ENCODE peak calls at places on chromosomes 5 and 9, in six cellular contexts. X is GM12878, G is HepG2, K is A549, S is K562, Y is upper lobe of left lung. T is an unnamed sample.

GRCh38 chr9:9970514-9970913 is 642.3 kb downstream of the PTPRD start:
- ATAC-seq in Y (no peak), K (no peak), X (no peak), S (no peak), G (no peak), T (no peak)

GRCh38 chr5:56881571-56881970 is 27.8 kb upstream of the SETD9 start:
- ATAC-seq in Y (no peak), G (no peak), K (no peak), X (no peak), S (no peak), T (no peak)

GRCh38 chr9:125507247-125507646 is 199.8 kb downstream of the MAPKAP1 start:
- ATAC-seq in S (no peak), G (no peak), X (no peak), Y (no peak), K (no peak), T (no peak)

GRCh38 chr5:179870403-179870903 is 11.8 kb upstream of the MRNIP start:
- ATAC-seq in Y (peak; percentile 33), G (peak; percentile 65), K (peak; percentile 66), X (peak; percentile 22), S (peak; percentile 93), T (peak; percentile 21)

GRCh38 chr5:113446358-113446927 is 11.7 kb upstream of the TSSK1B start:
- ATAC-seq in K (no peak), S (no peak), X (no peak), Y (no peak), G (no peak), T (no peak)

GRCh38 chr9:107489144-107489673 is 360 bp downstream of the KLF4 start:
- ATAC-seq in G (peak; percentile 51), X (peak; percentile 53), K (peak; percentile 34), S (peak; percentile 79), Y (no peak), T (no peak)

GRCh38 chr5:172687983-172688734 is 47.1 kb downstream of the NEURL1B start:
- ATAC-seq in S (no peak), Y (no peak), K (no peak), G (no peak), X (peak; percentile 69), T (peak; percentile 4)

GRCh38 chr9:29514336-29514735 is 1941.1 kb upstream of the C9orf72 start:
- ATAC-seq in G (peak; percentile 32), S (no peak), Y (no peak), X (no peak), K (peak; percentile 44), T (no peak)

GRCh38 chr5:66807743-66808142 is 211.6 kb downstream of the MAST4 start:
- ATAC-seq in K (peak; percentile 98), S (no peak), G (peak; percentile 31), X (no peak), Y (peak; percentile 68), T (no peak)

GRCh38 chr5:133287500-133287899 is 235.7 kb downstream of the HSPA4 start:
- ATAC-seq in S (peak; percentile 77), X (peak; percentile 83), K (peak; percentile 82), Y (peak; percentile 46), G (peak; percentile 82), T (no peak)

GRCh38 chr5:149545327-149545726 is 5.9 kb downstream of the CSNK1A1 start:
- ATAC-seq in X (no peak), K (no peak), Y (no peak), S (peak; percentile 6), G (peak; percentile 18), T (no peak)

GRCh38 chr5:149540098-149540497 is 11.1 kb downstream of the CSNK1A1 start:
- ATAC-seq in S (no peak), K (no peak), Y (no peak), G (no peak), X (peak; percentile 24), T (no peak)

GRCh38 chr5:149544199-149544472 is 7.1 kb downstream of the CSNK1A1 start:
- ATAC-seq in Y (peak; percentile 65), G (no peak), S (peak; percentile 33), K (no peak), X (peak; percentile 12), T (peak; percentile 20)

GRCh38 chr5:149543361-149544198 is 7.7 kb downstream of the CSNK1A1 start:
- ATAC-seq in G (no peak), S (peak; percentile 61), K (peak; percentile 22), X (no peak), Y (no peak), T (no peak)

DNA sequence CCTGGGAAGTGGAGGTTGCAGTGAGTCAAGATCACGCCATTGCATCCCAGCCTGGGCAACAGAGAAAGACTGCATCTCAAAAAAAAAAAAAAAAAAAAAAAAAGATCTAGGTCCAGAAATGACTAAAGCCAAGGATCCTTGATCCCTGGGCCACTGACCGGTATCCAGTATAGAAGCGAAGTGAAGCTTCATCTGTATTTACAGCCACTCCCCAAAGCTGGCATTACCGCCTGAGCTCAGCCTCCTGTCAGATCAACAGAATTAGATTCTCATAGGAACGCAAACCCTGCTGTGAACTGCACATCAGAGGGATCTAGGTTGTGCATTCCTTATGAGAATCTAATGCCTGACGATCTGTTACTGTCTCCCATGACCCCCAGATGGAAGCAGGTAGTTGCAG is 9.3 kb downstream of the CSNK1A1 start:
- ATAC-seq in G (no peak), K (no peak), S (no peak), X (no peak), Y (no peak), T (no peak)
- H3K4me1 ChIP-seq in G (peaks cover 59% of the 10 kb centered on the region), K (peaks cover 26% of the 10 kb centered on the region), S (peaks cover 20% of the 10 kb centered on the region), X (no peaks in the 10 kb centered on the region), Y (peaks cover 68% of the 10 kb centered on the region), T (peaks cover 26% of the 10 kb centered on the region)

DNA sequence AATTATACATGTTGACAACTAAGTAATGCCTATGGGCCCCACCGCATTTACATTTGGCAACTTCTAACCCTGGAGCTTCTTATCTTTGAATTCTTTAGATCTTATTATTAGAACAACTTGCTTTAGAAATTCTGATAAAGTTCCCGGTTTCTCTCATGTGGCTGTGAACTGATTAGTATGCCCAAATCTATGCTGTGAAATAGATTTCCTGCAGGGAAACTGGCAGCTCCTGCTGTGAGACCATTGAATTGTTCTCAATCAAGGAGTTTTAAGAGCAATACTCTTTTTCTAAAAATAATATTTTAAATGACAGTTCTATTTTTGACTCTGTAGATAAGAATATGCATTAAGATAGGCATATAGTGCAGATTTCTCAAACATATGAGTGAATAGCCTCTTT is 177.5 kb downstream of the GABRB2 start:
- ATAC-seq in S (no peak), K (no peak), Y (no peak), G (no peak), X (no peak), T (no peak)
- TF ChIP-seq EP300 in S (no peak), K (no peak), Y (no peak), G (no peak), X (no peak), T (no peak)

GRCh38 chr5:95142145-95142544 is 142.7 kb downstream of the MCTP1 start:
- ATAC-seq in S (no peak), Y (no peak), K (no peak), X (no peak), G (no peak), T (no peak)
- H3K4me3 ChIP-seq in S (no peak overlapping the region), Y (no peak overlapping the region), K (no peak overlapping the region), X (no peak overlapping the region), G (no peak overlapping the region), T (no peak overlapping the region)

DNA sequence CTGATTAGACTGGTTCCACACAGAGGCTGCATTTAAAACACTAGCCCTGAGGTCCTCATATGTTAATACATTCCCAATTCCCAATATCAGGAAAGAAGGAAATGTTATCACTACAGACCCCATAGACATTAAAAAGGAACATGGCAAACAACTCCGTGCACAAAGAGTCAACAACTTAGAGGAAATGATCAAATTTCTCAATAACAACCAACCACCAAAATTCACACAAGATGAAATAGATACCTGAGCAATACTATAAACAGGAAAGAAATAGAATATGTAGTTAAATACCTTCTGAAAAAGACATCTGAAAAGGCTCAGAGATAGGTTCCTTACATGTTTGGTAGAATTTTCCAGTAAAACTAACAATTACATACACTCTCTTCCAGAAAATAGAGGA is 28.9 kb downstream of the SEMA4D start:
- ATAC-seq in Y (no peak), S (no peak), G (no peak), K (no peak), X (no peak), T (no peak)
- H3K4me1 ChIP-seq in Y (no peaks in the 10 kb centered on the region), S (no peaks in the 10 kb centered on the region), G (no peaks in the 10 kb centered on the region), K (peaks cover 1% of the 10 kb centered on the region), X (peaks cover 70% of the 10 kb centered on the region), T (no peaks in the 10 kb centered on the region)

GRCh38 chr5:53362521-53362941 is 117.9 kb upstream of the FST start:
- ATAC-seq in S (no peak), X (no peak), Y (peak; percentile 68), K (peak; percentile 91), G (no peak), T (no peak)
- TF ChIP-seq EP300 in S (no peak), X (no peak), Y (no peak), K (peak; percentile 82), G (no peak), T (no peak)

GRCh38 chr5:81980598-81981260 is 8.9 kb downstream of the ATG10 start:
- ATAC-seq in X (no peak), Y (no peak), S (no peak), G (no peak), K (peak; percentile 55), T (no peak)
- H3K4me3 ChIP-seq in X (no peak overlapping the region), Y (no peak overlapping the region), S (no peak overlapping the region), G (no peak overlapping the region), K (no peak overlapping the region), T (no peak overlapping the region)

DNA sequence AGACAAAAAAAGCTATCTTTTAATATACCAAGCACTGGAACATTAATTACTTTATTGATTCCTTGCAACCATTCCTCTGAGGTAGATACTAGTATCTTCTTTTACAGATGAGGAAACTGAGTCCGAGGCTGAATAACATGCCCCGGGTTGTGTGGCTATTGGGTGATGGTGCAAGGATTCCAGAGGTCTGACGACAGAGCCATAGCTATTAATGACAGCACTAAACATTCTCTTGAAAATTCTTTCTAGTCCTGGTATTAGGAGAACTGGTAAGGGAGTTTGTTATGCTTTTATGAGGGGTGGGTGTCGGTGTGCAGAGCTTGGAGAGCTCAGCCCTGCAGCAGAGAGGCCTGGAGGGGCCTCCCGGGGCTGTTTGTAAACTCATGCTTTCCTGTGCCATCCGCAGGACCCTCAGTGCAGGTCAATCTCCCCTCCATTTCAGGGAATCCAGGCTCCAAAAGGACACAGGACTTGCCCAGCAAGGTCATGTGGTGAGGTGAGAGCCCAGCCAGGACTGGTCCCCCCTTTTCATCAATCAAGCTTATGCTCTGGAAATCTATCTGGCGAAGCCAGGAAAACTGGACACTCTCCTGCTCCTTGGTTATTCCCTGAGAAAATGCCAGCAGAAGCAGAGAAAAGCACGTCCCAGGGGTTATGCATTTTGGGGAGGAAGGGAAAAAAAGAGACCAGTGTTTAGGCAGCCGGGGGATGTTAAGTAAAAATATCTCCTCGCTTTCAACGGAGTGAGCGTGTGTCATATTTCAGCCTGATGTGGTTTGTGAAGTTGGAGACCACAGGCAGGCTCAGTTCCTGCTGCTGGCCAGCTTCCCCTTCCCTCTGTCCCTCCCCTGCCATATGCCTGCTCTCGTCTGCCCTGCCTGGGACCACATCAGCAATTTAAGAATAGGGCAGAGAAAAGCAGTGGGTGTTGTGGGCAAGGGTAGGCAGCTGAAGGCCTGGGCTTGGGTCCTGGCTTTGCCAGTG is 3.7 kb downstream of the GSN start:
- ATAC-seq in Y (peak; percentile 76), S (no peak), K (no peak), X (peak; percentile 14), G (no peak), T (no peak)
- H3K4me1 ChIP-seq in Y (peaks cover 31% of the 10 kb centered on the region), S (peaks cover 31% of the 10 kb centered on the region), K (peaks cover 38% of the 10 kb centered on the region), X (peaks cover 16% of the 10 kb centered on the region), G (peaks cover 34% of the 10 kb centered on the region), T (peaks cover 53% of the 10 kb centered on the region)